ENCODE peak calls at places on chromosomes 1 and 21, in seven cellular contexts. B, F, D, I, Q, Z and O are unnamed samples.

GRCh38 chr1:224433041-224433670 is 1.4 kb downstream of the WDR26 start:
- DNase-seq in Q (no peak), F (peak; percentile 63), D (no peak), B (no peak), I (no peak), Z (peak; percentile 7), O (peak; percentile 10)

GRCh38 chr1:47388548-47389238 is 27.4 kb upstream of the FOXE3 start:
- DNase-seq in Z (peak; percentile 73), Q (peak; percentile 47), D (peak; percentile 66), F (peak; percentile 86), B (peak; percentile 79), I (peak; percentile 36), O (peak; percentile 50)

GRCh38 chr1:219402925-219403324 is 210.0 kb downstream of the ZC3H11B start:
- DNase-seq in B (no peak), D (no peak), I (no peak), Q (no peak), Z (no peak), F (no peak), O (no peak)

GRCh38 chr1:117166076-117166475 is 44.5 kb upstream of the TRIM45 start:
- DNase-seq in Q (no peak), F (no peak), I (no peak), D (no peak), Z (peak; percentile 65), B (no peak), O (peak; percentile 66)

GRCh38 chr1:30650959-30651320 is 72.4 kb downstream of the MATN1 start:
- DNase-seq in B (no peak), Q (no peak), F (no peak), D (no peak), Z (no peak), I (no peak), O (no peak)

GRCh38 chr1:162892916-162893714 is 32.1 kb upstream of the CCDC190 start:
- DNase-seq in B (no peak), F (no peak), Q (no peak), Z (peak; percentile 15), D (no peak), I (no peak), O (no peak)

GRCh38 chr1:61746768-61747167 is 4.5 kb downstream of the PATJ start:
- DNase-seq in I (no peak), B (no peak), F (no peak), Q (no peak), Z (no peak), D (no peak), O (peak; percentile 19)

GRCh38 chr1:199087081-199087614 is 448.3 kb downstream of the PTPRC start:
- DNase-seq in F (no peak), I (no peak), D (no peak), Z (no peak), Q (no peak), B (no peak), O (no peak)

GRCh38 chr1:158093376-158093775 is 87.3 kb upstream of the CD1D start:
- DNase-seq in D (no peak), I (no peak), F (no peak), Z (no peak), B (no peak), Q (no peak), O (no peak)

GRCh38 chr1:205633421-205633976 is 1.7 kb upstream of the ELK4 start:
- DNase-seq in Q (no peak), D (no peak), I (no peak), B (no peak), F (no peak), Z (peak; percentile 10), O (no peak)

GRCh38 chr1:177589166-177589565 is 380.7 kb downstream of the SEC16B start:
- DNase-seq in I (no peak), F (peak; percentile 26), D (no peak), B (no peak), Q (no peak), Z (no peak), O (no peak)

GRCh38 chr21:42747746-42748351 is 94.4 kb downstream of the PDE9A start:
- DNase-seq in F (no peak), Q (no peak), B (no peak), D (no peak), I (no peak), Z (no peak), O (no peak)

GRCh38 chr1:119893238-119893791 is 3.0 kb downstream of the ADAM30 start:
- DNase-seq in B (no peak), F (no peak), Q (no peak), I (no peak), Z (no peak), D (no peak), O (no peak)

GRCh38 chr1:216721878-216722277 is 1.4 kb downstream of the ESRRG start:
- DNase-seq in F (no peak), Z (no peak), B (no peak), D (no peak), Q (no peak), I (no peak), O (no peak)

GRCh38 chr1:104648269-104648691 is 898.6 kb downstream of the AMY1C start:
- DNase-seq in F (no peak), I (no peak), B (no peak), Z (peak; percentile 5), D (no peak), Q (no peak), O (no peak)

GRCh38 chr1:214377886-214378285 is 96.9 kb downstream of the SMYD2 start:
- DNase-seq in D (no peak), Z (peak; percentile 66), B (no peak), F (no peak), I (no peak), Q (peak; percentile 20), O (peak; percentile 47)

GRCh38 chr1:177432897-177433296 is 262.1 kb downstream of the BRINP2 start:
- DNase-seq in B (no peak), I (no peak), F (no peak), Q (no peak), Z (no peak), D (no peak), O (peak; percentile 1)

GRCh38 chr1:22818061-22818770 is 107.6 kb downstream of the EPHB2 start:
- DNase-seq in Z (no peak), F (no peak), I (no peak), B (no peak), D (no peak), Q (no peak), O (no peak)

GRCh38 chr1:167797005-167797404 is 75.2 kb downstream of the MPZL1 start:
- DNase-seq in D (peak; percentile 93), Z (peak; percentile 95), Q (peak; percentile 89), B (peak; percentile 69), I (peak; percentile 80), F (no peak), O (peak; percentile 97)

GRCh38 chr1:3186526-3186921 is 117.5 kb downstream of the PRDM16 start:
- DNase-seq in I (peak; percentile 91), Z (peak; percentile 87), Q (no peak), D (peak; percentile 90), F (peak; percentile 59), B (peak; percentile 69), O (peak; percentile 56)

GRCh38 chr1:11650331-11650991 is 3.8 kb downstream of the FBXO2 start:
- DNase-seq in F (peak; percentile 72), B (peak; percentile 93), Q (peak; percentile 17), D (peak; percentile 75), Z (peak; percentile 47), I (peak; percentile 51), O (peak; percentile 60)
- H3K4me3 ChIP-seq in F (no peak overlapping the region), B (peak overlapping the region; percentile 42), Q (no peak overlapping the region), D (no peak overlapping the region), Z (peak overlapping the region; percentile 17), I (no peak overlapping the region), O (no peak overlapping the region)

DNA sequence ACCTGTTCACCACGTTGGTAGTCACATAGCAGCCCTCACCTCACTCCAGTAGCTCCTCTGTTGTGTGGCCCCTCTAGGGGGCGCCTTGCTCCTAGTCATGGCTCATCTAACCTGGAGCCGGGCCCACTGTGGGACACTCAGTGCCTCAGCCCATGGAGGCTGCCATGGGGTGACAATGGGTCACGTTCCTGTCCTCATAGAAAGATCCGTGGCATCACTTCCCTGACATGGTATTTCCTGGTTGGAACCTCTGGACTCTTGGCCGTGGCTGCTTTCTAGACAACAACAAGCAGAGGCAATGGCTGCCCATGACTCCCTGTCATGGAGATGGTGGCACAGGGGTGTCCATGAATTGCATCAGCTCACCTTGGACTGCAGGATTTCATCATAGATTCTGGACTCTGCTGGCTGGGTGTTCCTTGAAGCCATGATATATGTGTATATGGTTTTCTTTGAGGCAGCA is 27.5 kb upstream of the SLAMF6 start:
- DNase-seq in F (no peak), D (no peak), Q (no peak), B (peak; percentile 63), Z (no peak), I (no peak), O (no peak)
- TF ChIP-seq CTCF in F (no peak), D (no peak), Q (no peak), B (no peak), Z (no peak), I (peak; percentile 9), O (no peak)

DNA sequence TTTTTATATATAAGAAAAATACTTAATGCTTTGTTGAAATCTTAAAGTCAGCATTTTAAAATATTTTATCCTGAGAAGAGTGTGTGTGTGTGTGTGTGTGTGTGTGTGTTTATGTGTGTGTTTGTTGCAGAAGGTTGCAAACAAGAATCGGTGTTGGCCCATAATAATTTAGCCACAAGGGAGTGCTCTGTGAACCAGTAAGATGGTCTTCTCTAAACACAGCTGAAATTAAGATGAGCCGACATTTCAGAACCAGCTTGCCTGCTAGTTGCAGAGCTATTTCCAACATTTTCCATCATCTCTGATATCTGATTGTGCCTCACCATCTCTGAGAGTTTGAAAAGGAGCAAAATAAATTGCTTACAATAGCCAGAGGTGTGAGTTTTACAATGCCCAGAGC is 158.8 kb upstream of the SGIP1 start:
- DNase-seq in D (no peak), B (no peak), Q (no peak), Z (no peak), F (no peak), I (no peak), O (no peak)
- H3K4me3 ChIP-seq in D (no peak overlapping the region), B (no peak overlapping the region), Q (no peak overlapping the region), Z (no peak overlapping the region), F (no peak overlapping the region), I (no peak overlapping the region), O (no peak overlapping the region)

GRCh38 chr1:92972413-92973129 is 11.3 kb upstream of the DIPK1A start:
- DNase-seq in I (no peak), D (no peak), B (no peak), F (no peak), Z (no peak), Q (no peak), O (no peak)

GRCh38 chr1:92970990-92971689 is 9.9 kb upstream of the DIPK1A start:
- DNase-seq in B (no peak), Z (no peak), Q (no peak), I (peak; percentile 13), F (no peak), D (no peak), O (no peak)

GRCh38 chr1:92968138-92969032 is 7.1 kb upstream of the DIPK1A start:
- DNase-seq in B (no peak), I (no peak), Q (no peak), D (no peak), F (no peak), Z (no peak), O (no peak)

GRCh38 chr1:92973203-92973907 is 12.1 kb upstream of the DIPK1A start:
- DNase-seq in F (no peak), B (no peak), Q (no peak), D (no peak), I (no peak), Z (no peak), O (no peak)

GRCh38 chr1:92969517-92969916 is 8.3 kb upstream of the DIPK1A start:
- DNase-seq in I (no peak), Q (no peak), F (no peak), Z (no peak), D (no peak), B (no peak), O (no peak)
- TF ChIP-seq CTCF in I (no peak), Q (no peak), F (no peak), Z (no peak), D (no peak), B (no peak), O (no peak)

GRCh38 chr1:54378157-54378883 is 27.9 kb downstream of the SSBP3 start:
- DNase-seq in F (no peak), I (no peak), Q (no peak), B (no peak), D (no peak), Z (no peak), O (no peak)
- H3K4me3 ChIP-seq in F (no peak overlapping the region), I (no peak overlapping the region), Q (no peak overlapping the region), B (no peak overlapping the region), D (no peak overlapping the region), Z (no peak overlapping the region), O (no peak overlapping the region)